ENCODE peak calls at places on chromosomes 4 and X, in eight cellular contexts. One of them, this sample, is unnamed. For H3K27me3 and H3K9me3, the result is how much of the 10 kb centered on the place peaks cover.

GRCh38 chr4:79650794-79651431 is 242.9 kb upstream of the GK2 start:
- DNase-seq in CD8-positive, alpha-beta T cell: no peak
- DNase-seq in upper lobe of right lung: no peak
- DNase-seq in heart right ventricle: no peak
- DNase-seq in fibroblast of lung: peak
- DNase-seq in heart left ventricle: no peak
- DNase-seq in colonic mucosa: no peak
- DNase-seq in CD4-positive, alpha-beta T cell: no peak
- DNase-seq in this sample: no peak

GRCh38 chr4:184238072-184238743 is 20.5 kb upstream of the ENPP6 start:
- DNase-seq in CD8-positive, alpha-beta T cell: no peak
- DNase-seq in upper lobe of right lung: no peak
- DNase-seq in heart right ventricle: no peak
- DNase-seq in fibroblast of lung: no peak
- DNase-seq in heart left ventricle: no peak
- DNase-seq in colonic mucosa: no peak
- DNase-seq in CD4-positive, alpha-beta T cell: no peak
- DNase-seq in this sample: no peak

GRCh38 chr4:75598390-75598789 is 31.9 kb downstream of the CDKL2 start:
- DNase-seq in CD8-positive, alpha-beta T cell: no peak
- DNase-seq in upper lobe of right lung: no peak
- DNase-seq in heart right ventricle: no peak
- DNase-seq in fibroblast of lung: peak
- DNase-seq in heart left ventricle: no peak
- DNase-seq in colonic mucosa: no peak
- DNase-seq in CD4-positive, alpha-beta T cell: no peak
- DNase-seq in this sample: no peak

GRCh38 chr4:113088050-113088449 is 38.6 kb downstream of the ANK2 start:
- DNase-seq in CD8-positive, alpha-beta T cell: no peak
- DNase-seq in upper lobe of right lung: no peak
- DNase-seq in heart right ventricle: no peak
- DNase-seq in fibroblast of lung: no peak
- DNase-seq in heart left ventricle: no peak
- DNase-seq in colonic mucosa: no peak
- DNase-seq in CD4-positive, alpha-beta T cell: no peak
- DNase-seq in this sample: no peak

GRCh38 chr4:167233523-167234387 is 539 bp downstream of the SPOCK3 start:
- DNase-seq in CD8-positive, alpha-beta T cell: no peak
- DNase-seq in upper lobe of right lung: peak
- DNase-seq in heart right ventricle: no peak
- DNase-seq in fibroblast of lung: peak
- DNase-seq in heart left ventricle: no peak
- DNase-seq in colonic mucosa: no peak
- DNase-seq in CD4-positive, alpha-beta T cell: no peak
- DNase-seq in this sample: peak

GRCh38 chrX:52988985-52989917 is 30.9 kb upstream of the FAM156A start:
- DNase-seq in CD8-positive, alpha-beta T cell: no peak
- DNase-seq in upper lobe of right lung: no peak
- DNase-seq in heart right ventricle: no peak
- DNase-seq in fibroblast of lung: no peak
- DNase-seq in heart left ventricle: no peak
- DNase-seq in colonic mucosa: peak
- DNase-seq in CD4-positive, alpha-beta T cell: no peak
- DNase-seq in this sample: no peak

GRCh38 chr4:13461511-13461910 is 22.6 kb downstream of the RAB28 start:
- DNase-seq in CD8-positive, alpha-beta T cell: no peak
- DNase-seq in upper lobe of right lung: no peak
- DNase-seq in heart right ventricle: no peak
- DNase-seq in fibroblast of lung: peak
- DNase-seq in heart left ventricle: no peak
- DNase-seq in colonic mucosa: no peak
- DNase-seq in CD4-positive, alpha-beta T cell: no peak
- DNase-seq in this sample: no peak

GRCh38 chr4:48262926-48263325 is 6.7 kb downstream of the TEC start:
- DNase-seq in CD8-positive, alpha-beta T cell: no peak
- DNase-seq in upper lobe of right lung: no peak
- DNase-seq in heart right ventricle: peak
- DNase-seq in fibroblast of lung: peak
- DNase-seq in heart left ventricle: no peak
- DNase-seq in colonic mucosa: no peak
- DNase-seq in CD4-positive, alpha-beta T cell: no peak
- DNase-seq in this sample: no peak

GRCh38 chr4:138056541-138056940 is 185.6 kb downstream of the SLC7A11 start:
- DNase-seq in CD8-positive, alpha-beta T cell: no peak
- DNase-seq in upper lobe of right lung: no peak
- DNase-seq in heart right ventricle: no peak
- DNase-seq in fibroblast of lung: no peak
- DNase-seq in heart left ventricle: no peak
- DNase-seq in colonic mucosa: no peak
- DNase-seq in CD4-positive, alpha-beta T cell: no peak
- DNase-seq in this sample: no peak

GRCh38 chrX:148691456-148691855 is 191.0 kb downstream of the AFF2 start:
- DNase-seq in CD8-positive, alpha-beta T cell: no peak
- DNase-seq in upper lobe of right lung: no peak
- DNase-seq in heart right ventricle: no peak
- DNase-seq in fibroblast of lung: no peak
- DNase-seq in heart left ventricle: no peak
- DNase-seq in colonic mucosa: no peak
- DNase-seq in CD4-positive, alpha-beta T cell: no peak
- DNase-seq in this sample: no peak

GRCh38 chr4:118755438-118756226 is 70.4 kb downstream of the METTL14 start:
- DNase-seq in CD8-positive, alpha-beta T cell: no peak
- DNase-seq in upper lobe of right lung: no peak
- DNase-seq in heart right ventricle: no peak
- DNase-seq in fibroblast of lung: no peak
- DNase-seq in heart left ventricle: no peak
- DNase-seq in colonic mucosa: no peak
- DNase-seq in CD4-positive, alpha-beta T cell: no peak
- DNase-seq in this sample: no peak

GRCh38 chrX:95346854-95347253 is 1337.8 kb upstream of the DIAPH2 start:
- DNase-seq in CD8-positive, alpha-beta T cell: no peak
- DNase-seq in upper lobe of right lung: no peak
- DNase-seq in heart right ventricle: no peak
- DNase-seq in fibroblast of lung: peak
- DNase-seq in heart left ventricle: no peak
- DNase-seq in colonic mucosa: no peak
- DNase-seq in CD4-positive, alpha-beta T cell: no peak
- DNase-seq in this sample: no peak

GRCh38 chrX:84216406-84216805 is 28.4 kb upstream of the RPS6KA6 start:
- DNase-seq in CD8-positive, alpha-beta T cell: no peak
- DNase-seq in upper lobe of right lung: no peak
- DNase-seq in heart right ventricle: no peak
- DNase-seq in fibroblast of lung: no peak
- DNase-seq in heart left ventricle: no peak
- DNase-seq in colonic mucosa: no peak
- DNase-seq in CD4-positive, alpha-beta T cell: no peak
- DNase-seq in this sample: no peak

GRCh38 chr4:182297659-182298058 is 54.5 kb downstream of the TENM3 start:
- DNase-seq in CD8-positive, alpha-beta T cell: no peak
- DNase-seq in upper lobe of right lung: no peak
- DNase-seq in heart right ventricle: no peak
- DNase-seq in fibroblast of lung: peak
- DNase-seq in heart left ventricle: no peak
- DNase-seq in colonic mucosa: no peak
- DNase-seq in CD4-positive, alpha-beta T cell: no peak
- DNase-seq in this sample: no peak

GRCh38 chr4:69775488-69775887 is 15.1 kb upstream of the SULT1B1 start:
- DNase-seq in CD8-positive, alpha-beta T cell: no peak
- DNase-seq in upper lobe of right lung: no peak
- DNase-seq in heart right ventricle: no peak
- DNase-seq in fibroblast of lung: no peak
- DNase-seq in heart left ventricle: no peak
- DNase-seq in colonic mucosa: no peak
- DNase-seq in CD4-positive, alpha-beta T cell: no peak
- DNase-seq in this sample: no peak

GRCh38 chr4:39706334-39706733 is 8.4 kb downstream of the UBE2K start:
- DNase-seq in CD8-positive, alpha-beta T cell: no peak
- DNase-seq in upper lobe of right lung: no peak
- DNase-seq in heart right ventricle: peak
- DNase-seq in fibroblast of lung: peak
- DNase-seq in heart left ventricle: no peak
- DNase-seq in colonic mucosa: peak
- DNase-seq in CD4-positive, alpha-beta T cell: no peak
- DNase-seq in this sample: no peak

GRCh38 chr4:165457793-165458192 is 79.0 kb downstream of the CPE start:
- DNase-seq in CD8-positive, alpha-beta T cell: no peak
- DNase-seq in upper lobe of right lung: no peak
- DNase-seq in heart right ventricle: no peak
- DNase-seq in fibroblast of lung: no peak
- DNase-seq in heart left ventricle: no peak
- DNase-seq in colonic mucosa: no peak
- DNase-seq in CD4-positive, alpha-beta T cell: no peak
- DNase-seq in this sample: no peak

GRCh38 chr4:121654738-121655137 is 42.0 kb downstream of the ANXA5 start:
- DNase-seq in CD8-positive, alpha-beta T cell: no peak
- DNase-seq in upper lobe of right lung: no peak
- DNase-seq in heart right ventricle: no peak
- DNase-seq in fibroblast of lung: no peak
- DNase-seq in heart left ventricle: no peak
- DNase-seq in colonic mucosa: no peak
- DNase-seq in CD4-positive, alpha-beta T cell: no peak
- DNase-seq in this sample: no peak

GRCh38 chr4:184253072-184253420 is 35.4 kb upstream of the ENPP6 start:
- DNase-seq in CD8-positive, alpha-beta T cell: no peak
- DNase-seq in upper lobe of right lung: no peak
- DNase-seq in heart right ventricle: no peak
- DNase-seq in fibroblast of lung: no peak
- DNase-seq in heart left ventricle: no peak
- DNase-seq in colonic mucosa: no peak
- DNase-seq in CD4-positive, alpha-beta T cell: no peak
- DNase-seq in this sample: no peak

DNA sequence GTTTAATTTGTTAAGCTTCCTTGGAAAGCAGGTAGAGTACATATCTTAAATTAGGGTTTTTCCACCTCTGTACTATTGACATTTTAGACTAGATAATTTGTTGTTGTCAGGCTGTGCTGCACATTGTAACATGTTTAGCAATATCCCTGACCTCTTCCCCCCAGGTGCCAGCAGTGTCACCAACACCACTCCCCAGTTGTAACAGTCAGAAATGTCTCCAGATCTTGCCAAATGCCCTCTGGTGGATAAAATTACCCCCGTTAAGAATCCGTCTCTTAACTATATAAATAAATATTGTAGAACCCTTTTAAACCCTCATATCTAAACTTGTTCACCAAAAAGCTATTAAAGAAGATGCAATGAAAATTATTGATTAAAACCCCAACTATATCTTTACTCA is 161.5 kb downstream of the ARHGAP6 start:
- DNase-seq in CD8-positive, alpha-beta T cell: no peak
- DNase-seq in upper lobe of right lung: no peak
- DNase-seq in heart right ventricle: no peak
- DNase-seq in fibroblast of lung: no peak
- DNase-seq in heart left ventricle: no peak
- DNase-seq in colonic mucosa: no peak
- DNase-seq in CD4-positive, alpha-beta T cell: no peak
- DNase-seq in this sample: no peak
- TF ChIP-seq CTCF in CD8-positive, alpha-beta T cell: no peak
- TF ChIP-seq CTCF in upper lobe of right lung: no peak
- TF ChIP-seq CTCF in heart right ventricle: no peak
- TF ChIP-seq CTCF in fibroblast of lung: no peak
- TF ChIP-seq CTCF in heart left ventricle: no peak
- TF ChIP-seq CTCF in colonic mucosa: no peak
- TF ChIP-seq CTCF in CD4-positive, alpha-beta T cell: no peak
- TF ChIP-seq CTCF in this sample: no peak

GRCh38 chr4:41873380-41874295 is 61.6 kb upstream of the TMEM33 start:
- DNase-seq in CD8-positive, alpha-beta T cell: no peak
- DNase-seq in upper lobe of right lung: no peak
- DNase-seq in heart right ventricle: no peak
- DNase-seq in fibroblast of lung: no peak
- DNase-seq in heart left ventricle: no peak
- DNase-seq in colonic mucosa: no peak
- DNase-seq in CD4-positive, alpha-beta T cell: no peak
- DNase-seq in this sample: no peak

GRCh38 chr4:41874873-41875272 is 60.4 kb upstream of the TMEM33 start:
- DNase-seq in CD8-positive, alpha-beta T cell: no peak
- DNase-seq in upper lobe of right lung: no peak
- DNase-seq in heart right ventricle: no peak
- DNase-seq in fibroblast of lung: no peak
- DNase-seq in heart left ventricle: no peak
- DNase-seq in colonic mucosa: no peak
- DNase-seq in CD4-positive, alpha-beta T cell: no peak
- DNase-seq in this sample: no peak

GRCh38 chr4:41877020-41877796 is 58.0 kb upstream of the TMEM33 start:
- DNase-seq in CD8-positive, alpha-beta T cell: no peak
- DNase-seq in upper lobe of right lung: no peak
- DNase-seq in heart right ventricle: no peak
- DNase-seq in fibroblast of lung: no peak
- DNase-seq in heart left ventricle: no peak
- DNase-seq in colonic mucosa: no peak
- DNase-seq in CD4-positive, alpha-beta T cell: no peak
- DNase-seq in this sample: no peak

GRCh38 chr4:41878170-41878941 is 56.9 kb upstream of the TMEM33 start:
- DNase-seq in CD8-positive, alpha-beta T cell: no peak
- DNase-seq in upper lobe of right lung: no peak
- DNase-seq in heart right ventricle: no peak
- DNase-seq in fibroblast of lung: no peak
- DNase-seq in heart left ventricle: no peak
- DNase-seq in colonic mucosa: no peak
- DNase-seq in CD4-positive, alpha-beta T cell: no peak
- DNase-seq in this sample: no peak

DNA sequence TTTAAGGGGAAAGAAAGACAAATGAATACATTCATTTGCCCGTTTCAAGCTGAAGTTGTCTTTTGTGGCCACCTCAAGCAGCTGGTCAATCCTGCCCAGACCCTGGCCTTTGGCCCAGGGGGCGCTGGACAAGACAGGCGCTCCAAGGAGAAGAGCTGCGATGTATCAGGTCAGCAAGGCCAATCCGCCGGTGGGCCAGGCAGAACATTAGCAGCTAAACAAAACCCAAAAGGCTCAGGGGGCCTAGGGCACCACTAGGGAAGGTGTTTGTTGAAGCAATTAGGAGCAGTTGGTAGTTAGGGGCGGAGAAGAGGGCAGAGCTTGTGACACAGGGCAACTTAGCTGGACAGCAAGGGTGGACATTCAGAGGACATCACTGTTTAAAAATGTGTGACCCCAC is 60.8 kb upstream of the TMEM33 start:
- DNase-seq in CD8-positive, alpha-beta T cell: no peak
- DNase-seq in upper lobe of right lung: no peak
- DNase-seq in heart right ventricle: no peak
- DNase-seq in fibroblast of lung: no peak
- DNase-seq in heart left ventricle: no peak
- DNase-seq in colonic mucosa: no peak
- DNase-seq in CD4-positive, alpha-beta T cell: no peak
- DNase-seq in this sample: no peak
- H3K27me3 ChIP-seq in CD8-positive, alpha-beta T cell: under half
- H3K27me3 ChIP-seq in upper lobe of right lung: half or more
- H3K27me3 ChIP-seq in heart right ventricle: half or more
- H3K27me3 ChIP-seq in fibroblast of lung: half or more
- H3K27me3 ChIP-seq in heart left ventricle: half or more
- H3K27me3 ChIP-seq in colonic mucosa: under half
- H3K27me3 ChIP-seq in CD4-positive, alpha-beta T cell: half or more
- H3K27me3 ChIP-seq in this sample: under half

GRCh38 chr4:570754-571153 is 5.3 kb downstream of the TMEM271 start:
- DNase-seq in CD8-positive, alpha-beta T cell: no peak
- DNase-seq in upper lobe of right lung: no peak
- DNase-seq in heart right ventricle: no peak
- DNase-seq in fibroblast of lung: no peak
- DNase-seq in heart left ventricle: no peak
- DNase-seq in colonic mucosa: no peak
- DNase-seq in CD4-positive, alpha-beta T cell: no peak
- DNase-seq in this sample: no peak
- H3K9me3 ChIP-seq in CD8-positive, alpha-beta T cell: under half
- H3K9me3 ChIP-seq in upper lobe of right lung: under half
- H3K9me3 ChIP-seq in heart right ventricle: under half
- H3K9me3 ChIP-seq in fibroblast of lung: under half
- H3K9me3 ChIP-seq in heart left ventricle: under half
- H3K9me3 ChIP-seq in colonic mucosa: under half
- H3K9me3 ChIP-seq in CD4-positive, alpha-beta T cell: under half
- H3K9me3 ChIP-seq in this sample: under half

GRCh38 chrX:6981718-6982406 is 165.7 kb upstream of the STS start:
- DNase-seq in CD8-positive, alpha-beta T cell: no peak
- DNase-seq in upper lobe of right lung: no peak
- DNase-seq in heart right ventricle: no peak
- DNase-seq in fibroblast of lung: no peak
- DNase-seq in heart left ventricle: no peak
- DNase-seq in colonic mucosa: no peak
- DNase-seq in CD4-positive, alpha-beta T cell: no peak
- DNase-seq in this sample: no peak
- TF ChIP-seq CTCF in CD8-positive, alpha-beta T cell: no peak
- TF ChIP-seq CTCF in upper lobe of right lung: no peak
- TF ChIP-seq CTCF in heart right ventricle: no peak
- TF ChIP-seq CTCF in fibroblast of lung: no peak
- TF ChIP-seq CTCF in heart left ventricle: no peak
- TF ChIP-seq CTCF in colonic mucosa: no peak
- TF ChIP-seq CTCF in CD4-positive, alpha-beta T cell: no peak
- TF ChIP-seq CTCF in this sample: no peak

This sample was measured in Caco-2.